ENCODE peak calls at places on chromosomes 3 and 15, in four cellular contexts. F is H1, N is A549, W is K562. C is an unnamed sample.

GRCh38 chr3:188595890-188596376 is 442.0 kb downstream of the LPP start:
- DNase-seq in F (no peak), N (no peak), W (no peak), C (peak)

GRCh38 chr3:156431334-156432121 is 123.4 kb downstream of the SSR3 start:
- DNase-seq in F (no peak), N (no peak), W (no peak), C (no peak)

GRCh38 chr15:77749236-77749997 is 116.7 kb upstream of the LINGO1 start:
- DNase-seq in F (no peak), N (no peak), W (no peak), C (no peak)

GRCh38 chr15:87326274-87326673 is 930.3 kb downstream of the NTRK3 start:
- DNase-seq in F (no peak), N (no peak), W (no peak), C (no peak)

GRCh38 chr15:28058082-28058481 is 41.0 kb downstream of the OCA2 start:
- DNase-seq in F (no peak), N (no peak), W (no peak), C (no peak)

GRCh38 chr15:58369261-58369699 is 62.5 kb upstream of the LIPC start:
- DNase-seq in F (no peak), N (no peak), W (no peak), C (peak)

GRCh38 chr3:127889461-127889863 is 25.6 kb upstream of the KBTBD12 start:
- DNase-seq in F (no peak), N (no peak), W (no peak), C (peak)

GRCh38 chr15:70636540-70637165 is 126.7 kb downstream of the UACA start:
- DNase-seq in F (no peak), N (peak), W (no peak), C (no peak)

GRCh38 chr15:56910801-56911200 is 7.6 kb upstream of the TCF12 start:
- DNase-seq in F (no peak), N (no peak), W (no peak), C (no peak)
- TF ChIP-seq MAFK in F (no peak), N (no peak), W (no peak), C (no peak)

GRCh38 chr15:80055933-80056332 is 3.5 kb upstream of the ZFAND6 start:
- DNase-seq in F (no peak), N (no peak), W (no peak), C (no peak)
- TF ChIP-seq MAFK in F (no peak), N (no peak), W (no peak), C (no peak)

GRCh38 chr3:71709908-71710511 is 15.2 kb downstream of the EIF4E3 start:
- DNase-seq in F (no peak), N (no peak), W (no peak), C (no peak)

GRCh38 chr3:71704915-71705314 is 20.3 kb downstream of the EIF4E3 start:
- DNase-seq in F (no peak), N (no peak), W (no peak), C (no peak)

GRCh38 chr3:71710906-71711494 is 14.2 kb downstream of the EIF4E3 start:
- DNase-seq in F (no peak), N (peak), W (peak), C (peak)

GRCh38 chr3:71707600-71707999 is 17.6 kb downstream of the EIF4E3 start:
- DNase-seq in F (no peak), N (peak), W (no peak), C (peak)

DNA sequence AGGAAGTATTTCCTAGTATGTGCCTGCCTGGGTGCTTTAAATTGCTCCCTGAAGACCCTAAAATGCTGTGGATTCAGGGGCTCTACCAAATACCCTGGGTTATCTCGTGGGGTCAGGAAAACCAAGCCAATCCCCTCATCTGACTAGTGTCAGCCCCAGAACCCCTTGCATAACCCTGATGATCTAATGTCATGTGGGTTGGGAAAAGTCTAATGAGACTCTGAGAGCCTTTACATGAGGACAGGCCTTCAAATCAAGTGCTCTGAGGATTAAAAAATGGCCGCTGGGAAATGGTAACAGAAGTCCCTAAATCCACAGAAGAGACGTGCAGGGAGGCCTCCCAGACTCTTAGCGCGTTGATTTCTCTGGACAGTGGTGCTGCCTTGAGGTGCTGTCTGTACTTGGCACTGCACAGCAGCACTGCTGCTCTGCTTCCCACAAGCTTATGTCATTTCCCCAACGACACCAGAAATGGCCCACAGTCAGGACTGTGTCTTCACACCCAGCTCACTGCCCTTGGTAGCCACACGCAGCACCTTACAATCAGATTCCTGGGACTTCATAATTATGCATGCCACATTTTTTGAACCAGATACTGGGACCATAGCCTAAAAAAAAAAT is 16.6 kb downstream of the EIF4E3 start:
- DNase-seq in F (no peak), N (no peak), W (no peak), C (no peak)
- TF ChIP-seq MAFK in F (no peak), N (no peak), W (no peak), C (no peak)

DNA sequence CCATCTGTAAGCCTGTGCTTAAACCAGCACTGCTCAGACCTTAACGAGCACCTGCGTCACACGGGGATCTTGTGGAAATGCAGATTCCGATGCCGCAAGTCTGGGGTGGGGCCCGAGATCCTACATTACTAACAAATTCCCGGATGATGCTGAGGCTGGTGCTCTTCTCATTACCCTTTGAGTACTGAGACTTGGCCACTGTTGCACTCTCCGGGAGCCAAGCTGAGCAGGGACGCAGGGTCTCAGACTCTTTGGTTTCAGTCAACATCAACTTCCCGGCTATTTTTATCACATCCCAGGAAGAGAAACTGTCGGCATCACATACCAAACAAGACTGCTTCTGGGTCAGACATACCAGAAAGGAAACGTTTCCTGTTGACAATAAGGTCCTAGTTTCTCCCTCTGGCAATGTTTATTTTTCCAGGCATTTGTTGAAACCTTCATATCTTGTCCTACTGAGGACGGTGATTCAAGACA is 276.6 kb downstream of the SHQ1 start:
- DNase-seq in F (no peak), N (no peak), W (no peak), C (no peak)
- TF ChIP-seq MAFK in F (no peak), N (no peak), W (no peak), C (no peak)

GRCh38 chr15:64052925-64053491 is 6.7 kb upstream of the DAPK2 start:
- DNase-seq in F (no peak), N (no peak), W (no peak), C (no peak)

GRCh38 chr15:64051645-64052259 is 5.5 kb upstream of the DAPK2 start:
- DNase-seq in F (no peak), N (no peak), W (no peak), C (no peak)

GRCh38 chr15:64048766-64049165 is 2.5 kb upstream of the DAPK2 start:
- DNase-seq in F (no peak), N (no peak), W (no peak), C (no peak)

GRCh38 chr15:64051093-64051402 is 4.8 kb upstream of the DAPK2 start:
- DNase-seq in F (no peak), N (no peak), W (no peak), C (no peak)

DNA sequence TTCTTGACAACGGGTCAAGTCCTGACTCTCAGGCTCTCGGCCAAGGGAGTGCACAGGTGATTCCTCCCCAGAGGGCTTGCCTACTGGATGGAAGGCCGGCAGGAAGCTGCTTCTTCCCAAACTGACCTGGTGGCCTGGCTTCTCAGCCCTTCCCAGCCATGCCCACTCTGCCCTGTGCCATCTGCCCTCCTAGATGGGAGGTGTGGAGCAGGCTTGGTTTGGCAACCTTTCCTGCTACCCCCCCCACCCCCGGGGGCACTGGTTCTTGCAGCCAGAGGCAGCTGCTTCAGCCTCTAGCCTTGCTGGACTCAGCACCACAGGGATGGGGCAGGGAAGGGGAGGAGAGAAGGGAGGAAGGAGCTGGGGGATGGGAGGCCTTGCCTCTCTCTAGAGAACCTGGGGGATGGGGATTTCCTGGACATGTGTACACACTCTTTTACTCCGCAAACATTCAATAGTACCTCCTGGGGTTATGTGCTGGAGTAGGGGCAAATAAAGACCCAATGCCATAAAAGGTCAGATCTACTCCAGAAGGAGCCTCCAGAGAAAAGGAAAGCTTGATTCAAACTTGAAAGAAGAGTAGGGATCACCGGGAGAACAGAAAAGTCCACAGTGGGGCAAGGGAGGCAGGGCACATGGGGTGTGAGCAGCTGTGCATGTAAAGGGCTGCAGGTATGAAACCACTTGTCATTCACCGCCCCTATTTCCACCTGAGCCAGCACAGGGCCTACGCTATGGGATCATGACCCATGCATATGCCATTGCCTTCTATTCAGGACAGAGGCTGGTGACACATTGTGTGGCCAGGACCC is 4.2 kb upstream of the DAPK2 start:
- DNase-seq in F (no peak), N (peak), W (no peak), C (no peak)
- TF ChIP-seq MAFK in F (no peak), N (no peak), W (no peak), C (no peak)